ENCODE peak calls at places on chromosomes 6 and 20, in eight cellular contexts. O, J, Y, N, D, W, U and A are unnamed samples. For H3K4me1, the result is how much of the 10 kb centered on the place peaks cover.

GRCh38 chr20:47454298-47455132 is 47.2 kb upstream of the NCOA3 start:
- DNase-seq in Y (no peak), N (peak), J (no peak), W (no peak), U (no peak), D (no peak), O (no peak), A (no peak)

GRCh38 chr20:34024733-34025351 is 31.1 kb downstream of the RALY start:
- DNase-seq in Y (no peak), O (no peak), D (no peak), J (no peak), U (no peak), W (no peak), N (peak), A (no peak)

GRCh38 chr6:157715766-157716171 is 107.3 kb upstream of the SNX9 start:
- DNase-seq in D (no peak), W (peak), U (no peak), N (no peak), O (no peak), Y (no peak), J (no peak), A (no peak)

GRCh38 chr6:39224058-39224457 is 5.2 kb downstream of the KCNK5 start:
- DNase-seq in D (no peak), Y (no peak), U (no peak), J (no peak), O (no peak), W (no peak), N (no peak), A (no peak)

GRCh38 chr6:35292494-35292893 is 5.1 kb upstream of the DEF6 start:
- DNase-seq in N (no peak), O (no peak), U (no peak), J (no peak), Y (no peak), D (no peak), W (no peak), A (peak)

GRCh38 chr6:148866657-148867268 is 119.9 kb downstream of the UST start:
- DNase-seq in O (no peak), W (no peak), Y (peak), N (no peak), D (no peak), U (no peak), J (no peak), A (no peak)

GRCh38 chr6:34441526-34441925 is 15.7 kb upstream of the RPS10 start:
- DNase-seq in N (no peak), D (no peak), U (no peak), O (no peak), W (no peak), J (no peak), Y (no peak), A (no peak)

GRCh38 chr6:118565317-118565960 is 17.3 kb downstream of the PLN start:
- DNase-seq in D (peak), U (no peak), N (peak), O (peak), J (peak), Y (peak), W (no peak), A (no peak)

GRCh38 chr20:3819413-3820047 is 817 bp upstream of the AP5S1 start:
- DNase-seq in J (no peak), U (no peak), N (no peak), D (no peak), W (no peak), Y (no peak), O (no peak), A (no peak)

GRCh38 chr6:104613416-104614001 is 246.2 kb downstream of the HACE1 start:
- DNase-seq in D (no peak), O (no peak), U (no peak), W (no peak), J (no peak), N (peak), Y (no peak), A (no peak)

GRCh38 chr6:44538841-44539240 is 151.3 kb downstream of the CDC5L start:
- DNase-seq in U (no peak), J (no peak), O (no peak), D (peak), N (no peak), Y (no peak), W (no peak), A (no peak)

GRCh38 chr20:17928633-17929311 is 39.8 kb downstream of the SNX5 start:
- DNase-seq in Y (no peak), W (peak), D (no peak), J (no peak), U (peak), O (no peak), N (no peak), A (no peak)

GRCh38 chr6:165990216-165990615 is 177.4 kb downstream of the TBXT start:
- DNase-seq in W (no peak), N (no peak), O (no peak), D (peak), Y (no peak), U (no peak), J (no peak), A (no peak)

GRCh38 chr20:58026361-58026760 is 202.1 kb downstream of the ANKRD60 start:
- DNase-seq in J (no peak), W (no peak), D (no peak), N (no peak), O (no peak), U (no peak), Y (no peak), A (no peak)

GRCh38 chr20:2151805-2152727 is 50.4 kb downstream of the STK35 start:
- DNase-seq in O (no peak), Y (no peak), D (no peak), W (no peak), N (no peak), U (peak), J (peak), A (peak)

GRCh38 chr6:132456700-132457143 is 55.4 kb upstream of the MOXD1 start:
- DNase-seq in W (peak), Y (peak), U (peak), O (no peak), J (no peak), N (no peak), D (no peak), A (peak)

GRCh38 chr6:44237813-44238433 is 9.0 kb upstream of the HSP90AB1 start:
- DNase-seq in J (peak), W (peak), O (peak), U (peak), D (peak), N (peak), Y (no peak), A (peak)

GRCh38 chr6:77466055-77467028 is 3.1 kb upstream of the HTR1B start:
- DNase-seq in J (peak), Y (no peak), U (peak), D (no peak), O (no peak), W (peak), N (peak), A (peak)

GRCh38 chr6:112360498-112360897 is 13.4 kb downstream of the RFPL4B start:
- DNase-seq in U (no peak), D (peak), N (no peak), W (no peak), Y (no peak), O (no peak), J (no peak), A (no peak)

GRCh38 chr6:44472250-44472945 is 84.9 kb downstream of the CDC5L start:
- DNase-seq in N (no peak), D (no peak), U (no peak), O (peak), W (no peak), Y (no peak), J (no peak), A (peak)

GRCh38 chr20:56380375-56380774 is 11.6 kb downstream of the AURKA start:
- DNase-seq in J (no peak), W (no peak), D (no peak), U (no peak), Y (no peak), O (no peak), N (no peak), A (no peak)

GRCh38 chr20:36975085-36975829 is 23.7 kb upstream of the SAMHD1 start:
- DNase-seq in U (no peak), D (no peak), J (no peak), Y (no peak), W (peak), O (no peak), N (no peak), A (no peak)

GRCh38 chr20:36808317-36809257 is 35.0 kb upstream of the DSN1 start:
- DNase-seq in N (peak), U (peak), D (no peak), Y (no peak), O (peak), W (peak), J (peak), A (peak)

GRCh38 chr6:87860902-87861301 is 158.9 kb upstream of the AKIRIN2 start:
- DNase-seq in D (no peak), N (no peak), U (no peak), Y (no peak), J (no peak), W (no peak), O (no peak), A (no peak)

GRCh38 chr6:160337301-160337700 is 10.9 kb upstream of the SLC22A3 start:
- DNase-seq in Y (no peak), D (peak), N (no peak), O (no peak), W (no peak), U (no peak), J (no peak), A (no peak)

GRCh38 chr6:135438907-135439535 is 58.5 kb downstream of the AHI1 start:
- DNase-seq in O (peak), N (peak), W (no peak), J (peak), Y (peak), D (no peak), U (no peak), A (no peak)

GRCh38 chr20:48126227-48126740 is 341.0 kb upstream of the SULF2 start:
- DNase-seq in N (peak), O (no peak), J (no peak), D (no peak), W (no peak), U (no peak), Y (no peak), A (no peak)

GRCh38 chr6:6085928-6086668 is 79.4 kb upstream of the NRN1 start:
- DNase-seq in D (no peak), Y (no peak), N (no peak), J (no peak), U (no peak), W (no peak), O (no peak), A (no peak)

GRCh38 chr6:41940759-41941279 is 789 bp downstream of the CCND3 start:
- DNase-seq in D (no peak), O (peak), Y (no peak), J (peak), U (peak), N (no peak), W (peak), A (peak)

GRCh38 chr6:146594495-146594894 is 4.3 kb upstream of the ADGB start:
- DNase-seq in J (no peak), Y (no peak), N (no peak), W (no peak), O (no peak), U (no peak), D (no peak), A (no peak)

GRCh38 chr6:149458196-149458595 is 26.6 kb downstream of the ZC3H12D start:
- DNase-seq in D (no peak), U (no peak), O (no peak), W (no peak), N (no peak), Y (no peak), J (no peak), A (no peak)

GRCh38 chr6:26286168-26286854 is 78.7 kb upstream of the BTN3A2 start:
- DNase-seq in D (peak), U (peak), W (peak), J (peak), N (peak), Y (no peak), O (peak), A (peak)

GRCh38 chr6:106692112-106692822 is 62.9 kb downstream of the QRSL1 start:
- DNase-seq in N (no peak), O (no peak), D (no peak), U (peak), J (no peak), W (peak), Y (no peak), A (no peak)

GRCh38 chr6:121563286-121563685 is 127.8 kb downstream of the GJA1 start:
- DNase-seq in Y (no peak), N (no peak), U (no peak), W (no peak), O (no peak), D (no peak), J (no peak), A (no peak)

GRCh38 chr6:39823187-39823815 is 31.1 kb downstream of the DAAM2 start:
- DNase-seq in O (no peak), N (no peak), Y (no peak), D (peak), U (no peak), W (peak), J (no peak), A (peak)

GRCh38 chr6:49326337-49326736 is 136.7 kb downstream of the MMUT start:
- DNase-seq in W (no peak), D (no peak), Y (no peak), O (no peak), U (no peak), J (no peak), N (no peak), A (no peak)

GRCh38 chr20:21618697-21619421 is 86.6 kb upstream of the PAX1 start:
- DNase-seq in O (peak), Y (peak), J (no peak), N (no peak), D (peak), U (no peak), W (no peak), A (no peak)

GRCh38 chr20:44521484-44522481 is at the start of gene SERINC3:
- DNase-seq in W (peak), D (peak), N (peak), U (peak), O (peak), J (peak), Y (peak), A (peak)
- H3K4me1 ChIP-seq in W (under half), D (under half), N (half or more), U (under half), O (under half), J (under half), Y (under half), A (under half)

GRCh38 chr6:89950879-89951391 is 56.7 kb downstream of the GJA10 start:
- DNase-seq in Y (no peak), J (no peak), U (no peak), W (no peak), O (no peak), D (no peak), N (no peak), A (no peak)
- TF ChIP-seq POLR2AphosphoS5 in Y (no peak), J (no peak), U (no peak), W (no peak), O (no peak), D (no peak), N (no peak), A (no peak)

GRCh38 chr6:126721581-126722145 is 381.7 kb downstream of the CENPW start:
- DNase-seq in D (no peak), Y (no peak), O (no peak), W (no peak), N (no peak), J (no peak), U (no peak), A (no peak)
- TF ChIP-seq EP300 in D (no peak), Y (no peak), O (no peak), W (no peak), N (no peak), J (no peak), U (no peak), A (no peak)

GRCh38 chr20:62979310-62979709 is 26.8 kb downstream of the SLC17A9 start:
- DNase-seq in O (no peak), D (no peak), Y (no peak), U (no peak), W (no peak), J (no peak), N (no peak), A (no peak)
- H3K4me1 ChIP-seq in O (under half), D (under half), Y (under half), U (under half), W (under half), J (under half), N (under half), A (under half)

GRCh38 chr6:30616811-30617564 is at the start of gene PPP1R10:
- DNase-seq in N (peak), U (peak), Y (peak), W (peak), J (peak), O (peak), D (peak), A (peak)

GRCh38 chr6:30618270-30618787 is 689 bp downstream of the MRPS18B start:
- DNase-seq in W (peak), N (peak), D (no peak), J (no peak), O (peak), Y (no peak), U (peak), A (no peak)

GRCh38 chr6:30619561-30619960 is 1.9 kb downstream of the MRPS18B start:
- DNase-seq in W (no peak), O (no peak), U (no peak), D (no peak), N (no peak), Y (no peak), J (no peak), A (no peak)

GRCh38 chr6:30615958-30616810 is 859 bp downstream of the PPP1R10 start:
- DNase-seq in Y (no peak), U (no peak), D (no peak), N (peak), W (no peak), O (peak), J (no peak), A (no peak)

DNA sequence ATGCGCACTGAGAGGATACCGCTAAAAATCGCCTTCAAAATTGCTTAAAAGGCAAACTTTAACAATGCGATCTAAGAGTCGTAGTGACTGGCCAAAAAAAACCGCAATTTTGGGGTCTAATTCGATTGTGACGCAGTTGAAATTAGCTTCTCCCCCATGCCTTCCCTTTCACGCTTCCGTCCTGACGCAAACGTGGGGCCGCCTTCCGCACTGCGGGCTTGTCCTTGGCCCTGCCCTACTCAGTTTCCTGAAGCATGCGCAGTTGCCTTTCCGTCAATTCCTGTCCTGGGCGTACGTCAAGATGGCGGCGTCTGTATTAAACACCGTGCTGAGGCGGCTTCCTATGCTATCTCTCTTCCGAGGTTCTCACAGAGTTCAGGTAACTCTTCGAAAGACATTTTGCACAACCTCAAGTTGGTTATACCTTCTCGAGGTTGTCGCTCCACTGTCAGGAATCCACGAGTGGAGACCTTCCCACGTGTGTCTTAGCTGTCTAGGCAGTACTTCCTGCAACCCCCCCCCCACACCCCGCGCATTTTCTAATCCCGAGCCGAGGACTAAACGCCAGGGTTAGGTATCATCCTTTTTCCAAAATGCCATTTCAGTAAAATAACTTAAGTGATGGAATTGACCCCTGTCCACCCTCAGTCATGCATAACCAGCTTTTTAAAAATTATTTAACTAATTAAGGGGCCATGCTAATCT is at the start of gene MRPS18B:
- DNase-seq in D (peak), J (peak), O (peak), N (peak), U (peak), Y (peak), W (peak), A (peak)
- TF ChIP-seq POLR2AphosphoS5 in D (peak), J (peak), O (peak), N (peak), U (peak), Y (peak), W (peak), A (peak)